ENCODE peak calls at places on chromosomes 16 and 17, in seven cellular contexts. I is stimulated activated CD4-positive, alpha-beta T cell treated with anti-CD3 and anti-CD28 coated beads, Interleukin-4, amount 100 ng/mL, for 4 hours; X is dermis microvascular lymphatic vessel endothelial cell; B is effector CD4-positive, alpha-beta T cell; Z is NCI-H510A; L is activated CD4-positive, alpha-beta memory T cell treated with anti-CD3 and anti-CD28 coated beads, Interleukin-2, amount 10 ng/mL, durations not matched to agents 7 days and 5 days; K is LHCN-M2. W is an unnamed sample.

GRCh38 chr16:57844416-57845030 is 42.2 kb upstream of the KIFC3 start:
- DNase-seq in B (no peak), L (no peak), Z (no peak), K (no peak), I (no peak), X (no peak), W (no peak)

GRCh38 chr17:78915872-78916632 is 9.1 kb downstream of the TIMP2 start:
- DNase-seq in K (peak; percentile 89), Z (no peak), B (no peak), L (no peak), I (no peak), X (peak; percentile 77), W (no peak)

GRCh38 chr16:61432421-61432820 is 603.8 kb downstream of the CDH8 start:
- DNase-seq in K (peak; percentile 68), Z (no peak), X (no peak), I (no peak), B (no peak), L (no peak), W (no peak)

GRCh38 chr16:56815721-56816120 is 49.3 kb upstream of the SLC12A3 start:
- DNase-seq in L (no peak), I (no peak), Z (no peak), K (no peak), B (no peak), X (no peak), W (no peak)

GRCh38 chr17:75241143-75241430 is 20.3 kb downstream of the GGA3 start:
- DNase-seq in X (no peak), B (no peak), L (no peak), Z (no peak), K (peak; percentile 75), I (no peak), W (no peak)

GRCh38 chr17:39240631-39241030 is 14.9 kb upstream of the STAC2 start:
- DNase-seq in I (no peak), B (no peak), K (no peak), X (no peak), Z (no peak), L (no peak), W (no peak)

GRCh38 chr17:34257299-34257985 is 2.4 kb downstream of the CCL2 start:
- DNase-seq in K (no peak), Z (no peak), L (no peak), B (no peak), I (no peak), X (peak; percentile 51), W (no peak)

GRCh38 chr17:60093694-60094093 is 15.0 kb upstream of the HEATR6 start:
- DNase-seq in B (no peak), Z (no peak), L (no peak), I (no peak), X (no peak), K (no peak), W (no peak)

GRCh38 chr17:83084621-83085056 is 5.2 kb downstream of the METRNL start:
- DNase-seq in K (no peak), I (no peak), L (no peak), B (no peak), X (no peak), Z (peak; percentile 76), W (no peak)

W was measured in NCI-H1048.